ENCODE peak calls at places on chromosomes 16 and 17, in eight cellular contexts. J is BJ, E is AG04449, X is B cell, L is lower lobe of right lung, C is Calu3, V is right atrium auricular region, F is neural crest cell. Z is an unnamed sample.
A peak's percentile ranks its signal among the peaks of the same experiment; 100 is the strongest.

GRCh38 chr17:6853764-6854442 is 22.4 kb upstream of the TEKT1 start:
- DNase-seq in X (no peak), F (no peak), L (no peak), E (no peak), C (no peak), V (no peak), J (no peak), Z (peak; percentile 24)

GRCh38 chr16:50602531-50603205 is 54.5 kb downstream of the NKD1 start:
- DNase-seq in J (no peak), C (no peak), F (no peak), X (no peak), L (no peak), E (no peak), V (no peak), Z (no peak)

GRCh38 chr17:61474235-61474927 is 22.2 kb downstream of the TBX4 start:
- DNase-seq in J (peak; percentile 80), C (no peak), V (no peak), E (no peak), F (no peak), L (no peak), X (no peak), Z (no peak)

GRCh38 chr17:2090804-2091534 is 36.1 kb downstream of the HIC1 start:
- DNase-seq in J (peak; percentile 83), L (no peak), F (no peak), V (no peak), X (no peak), E (peak; percentile 91), C (no peak), Z (no peak)

GRCh38 chr17:80003969-80004368 is 31.7 kb downstream of the TBC1D16 start:
- DNase-seq in E (no peak), C (no peak), V (no peak), X (no peak), L (no peak), F (no peak), J (no peak), Z (no peak)

GRCh38 chr16:78630102-78630501 is 530.6 kb downstream of the WWOX start:
- DNase-seq in V (no peak), L (no peak), E (no peak), X (no peak), J (no peak), C (no peak), F (no peak), Z (no peak)

GRCh38 chr17:49460401-49460800 is 34.7 kb upstream of the NGFR start:
- DNase-seq in X (no peak), E (no peak), V (no peak), F (no peak), J (no peak), L (no peak), C (no peak), Z (no peak)

GRCh38 chr16:67407788-67408452 is 8.4 kb downstream of the ZDHHC1 start:
- DNase-seq in C (no peak), J (no peak), E (no peak), V (no peak), L (no peak), X (no peak), F (no peak), Z (no peak)

GRCh38 chr17:80501739-80502577 is 25.6 kb upstream of the NPTX1 start:
- DNase-seq in C (no peak), V (no peak), E (no peak), L (no peak), J (no peak), X (no peak), F (no peak), Z (no peak)

GRCh38 chr17:55230716-55231115 is 34.0 kb upstream of the HLF start:
- DNase-seq in F (no peak), J (no peak), X (no peak), V (no peak), E (no peak), L (no peak), C (no peak), Z (no peak)

GRCh38 chr16:61715392-61715791 is 320.8 kb downstream of the CDH8 start:
- DNase-seq in V (no peak), J (no peak), L (no peak), F (no peak), X (no peak), E (no peak), C (no peak), Z (no peak)

GRCh38 chr16:900211-900610 is 70.6 kb downstream of the LMF1 start:
- DNase-seq in X (no peak), E (no peak), V (no peak), J (no peak), F (no peak), C (no peak), L (no peak), Z (no peak)

GRCh38 chr17:43998552-43998951 is 5.9 kb upstream of the NAGS start:
- DNase-seq in E (no peak), L (peak; percentile 1), J (no peak), V (no peak), F (no peak), C (no peak), X (no peak), Z (no peak)

GRCh38 chr17:69567130-69567529 is 152.6 kb downstream of the MAP2K6 start:
- DNase-seq in J (no peak), E (no peak), X (no peak), F (no peak), V (no peak), C (no peak), L (no peak), Z (no peak)

GRCh38 chr17:46157443-46158107 is 35.7 kb downstream of the KANSL1 start:
- DNase-seq in J (no peak), L (no peak), F (no peak), X (no peak), V (no peak), E (peak; percentile 9), C (no peak), Z (no peak)

GRCh38 chr17:10471853-10472252 is 2.5 kb upstream of the MYH4 start:
- DNase-seq in X (no peak), L (no peak), J (no peak), F (no peak), C (no peak), V (no peak), E (no peak), Z (no peak)

GRCh38 chr17:59001158-59001814 is 105.4 kb downstream of the TRIM37 start:
- DNase-seq in X (peak; percentile 88), E (no peak), L (peak; percentile 67), C (peak; percentile 28), V (peak; percentile 64), F (no peak), J (peak; percentile 12), Z (no peak)

GRCh38 chr16:88361775-88362174 is 21.0 kb upstream of the ZNF469 start:
- DNase-seq in F (no peak), X (no peak), V (no peak), J (no peak), L (no peak), C (no peak), E (no peak), Z (no peak)

GRCh38 chr16:70739389-70739788 is 53.5 kb upstream of the MTSS2 start:
- DNase-seq in V (no peak), J (no peak), F (no peak), X (no peak), L (no peak), C (no peak), E (no peak), Z (no peak)

GRCh38 chr17:43627657-43628650 is 33.8 kb downstream of the MEOX1 start:
- DNase-seq in V (no peak), J (peak; percentile 8), L (no peak), X (no peak), F (no peak), C (no peak), E (no peak), Z (no peak)

GRCh38 chr16:30838876-30839471 is 52.0 kb upstream of the ZNF629 start:
- DNase-seq in V (no peak), X (no peak), L (no peak), F (no peak), C (no peak), E (no peak), J (no peak), Z (no peak)
- TF ChIP-seq CTCF in V (no peak), X (no peak), L (no peak), F (peak; percentile 15), C (no peak), E (no peak), J (no peak), Z (no peak)

GRCh38 chr16:85005278-85006069 is 5.9 kb downstream of the ZDHHC7 start:
- DNase-seq in V (no peak), L (peak; percentile 15), J (no peak), C (no peak), X (no peak), E (no peak), F (no peak), Z (no peak)
- TF ChIP-seq CTCF in V (no peak), L (no peak), J (no peak), C (no peak), X (no peak), E (no peak), F (no peak), Z (no peak)

DNA sequence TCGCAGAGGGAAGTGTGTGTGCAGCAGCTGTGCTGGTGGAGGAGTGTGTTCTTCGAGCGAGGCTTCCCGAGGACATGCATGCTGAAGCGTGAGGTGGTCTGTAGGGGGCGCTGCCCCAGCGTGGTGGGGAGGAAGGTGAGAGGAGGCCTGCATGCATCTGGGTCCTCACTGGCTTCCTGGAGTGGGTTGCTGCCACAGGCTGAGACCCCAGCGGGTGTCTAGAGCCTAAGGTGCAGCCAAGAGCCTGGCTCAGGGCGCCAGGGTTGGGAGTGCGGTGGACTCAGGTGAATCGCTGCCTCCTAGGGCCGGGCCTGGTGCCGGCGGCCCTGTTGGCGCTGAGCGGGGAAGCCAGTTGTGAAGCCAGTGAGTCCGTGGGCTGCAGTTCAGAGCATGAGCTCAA is 7.5 kb upstream of the HSD3B7 start:
- DNase-seq in J (no peak), E (no peak), V (no peak), L (no peak), X (no peak), C (no peak), F (no peak), Z (no peak)
- TF ChIP-seq CTCF in J (peak; percentile 38), E (peak; percentile 33), V (no peak), L (no peak), X (peak; percentile 23), C (no peak), F (peak; percentile 45), Z (no peak)

GRCh38 chr17:64081802-64082799 is 47.8 kb downstream of the ERN1 start:
- DNase-seq in J (peak; percentile 75), L (no peak), F (no peak), E (no peak), X (no peak), V (no peak), C (peak; percentile 33), Z (no peak)
- TF ChIP-seq CTCF in J (no peak), L (no peak), F (no peak), E (no peak), X (no peak), V (no peak), C (no peak), Z (no peak)